ENCODE peak calls at places on chromosome 12, in six cellular contexts. One of them, this sample, is unnamed.

GRCh38 chr12:98698603-98699463 is 53.7 kb downstream of the APAF1 start:
- DNase-seq in cardiac muscle cell: peak
- DNase-seq in bronchial epithelial cell: peak
- DNase-seq in OCI-LY7: peak
- DNase-seq in mucosa of descending colon: peak
- DNase-seq in AG09309: peak
- DNase-seq in this sample: peak

GRCh38 chr12:105982022-105982421 is 156.7 kb downstream of the NUAK1 start:
- DNase-seq in mucosa of descending colon: no peak
- DNase-seq in bronchial epithelial cell: no peak
- DNase-seq in AG09309: no peak
- DNase-seq in OCI-LY7: no peak
- DNase-seq in cardiac muscle cell: peak
- DNase-seq in this sample: no peak

GRCh38 chr12:272942-273906 is 10.6 kb upstream of the SLC6A13 start:
- DNase-seq in cardiac muscle cell: no peak
- DNase-seq in mucosa of descending colon: no peak
- DNase-seq in AG09309: no peak
- DNase-seq in OCI-LY7: no peak
- DNase-seq in bronchial epithelial cell: peak
- DNase-seq in this sample: peak

GRCh38 chr12:105761075-105761474 is 377.7 kb downstream of the NUAK1 start:
- DNase-seq in bronchial epithelial cell: no peak
- DNase-seq in OCI-LY7: no peak
- DNase-seq in AG09309: no peak
- DNase-seq in mucosa of descending colon: no peak
- DNase-seq in cardiac muscle cell: no peak
- DNase-seq in this sample: no peak

GRCh38 chr12:102439391-102440108 is 40.8 kb downstream of the IGF1 start:
- DNase-seq in mucosa of descending colon: no peak
- DNase-seq in bronchial epithelial cell: no peak
- DNase-seq in OCI-LY7: no peak
- DNase-seq in cardiac muscle cell: no peak
- DNase-seq in AG09309: no peak
- DNase-seq in this sample: no peak

GRCh38 chr12:120224304-120225199 is 23.6 kb upstream of the RPLP0 start:
- DNase-seq in bronchial epithelial cell: no peak
- DNase-seq in OCI-LY7: no peak
- DNase-seq in mucosa of descending colon: peak
- DNase-seq in AG09309: no peak
- DNase-seq in cardiac muscle cell: no peak
- DNase-seq in this sample: peak

GRCh38 chr12:96425321-96425720 is 25.1 kb upstream of the CDK17 start:
- DNase-seq in OCI-LY7: no peak
- DNase-seq in mucosa of descending colon: no peak
- DNase-seq in cardiac muscle cell: no peak
- DNase-seq in AG09309: peak
- DNase-seq in bronchial epithelial cell: peak
- DNase-seq in this sample: peak

GRCh38 chr12:63857771-63858670 is 13.5 kb downstream of the SRGAP1 start:
- DNase-seq in mucosa of descending colon: no peak
- DNase-seq in cardiac muscle cell: no peak
- DNase-seq in AG09309: peak
- DNase-seq in bronchial epithelial cell: no peak
- DNase-seq in OCI-LY7: no peak
- DNase-seq in this sample: no peak

GRCh38 chr12:53174881-53175491 is 5.5 kb upstream of the ZNF740 start:
- DNase-seq in cardiac muscle cell: peak
- DNase-seq in bronchial epithelial cell: peak
- DNase-seq in OCI-LY7: peak
- DNase-seq in mucosa of descending colon: no peak
- DNase-seq in AG09309: no peak
- DNase-seq in this sample: peak

GRCh38 chr12:82912406-82912805 is 225.7 kb downstream of the TMTC2 start:
- DNase-seq in bronchial epithelial cell: peak
- DNase-seq in cardiac muscle cell: no peak
- DNase-seq in mucosa of descending colon: no peak
- DNase-seq in AG09309: no peak
- DNase-seq in OCI-LY7: no peak
- DNase-seq in this sample: peak

GRCh38 chr12:111785651-111786050 is 18.9 kb downstream of the ALDH2 start:
- DNase-seq in bronchial epithelial cell: no peak
- DNase-seq in AG09309: peak
- DNase-seq in mucosa of descending colon: no peak
- DNase-seq in cardiac muscle cell: no peak
- DNase-seq in OCI-LY7: no peak
- DNase-seq in this sample: no peak

GRCh38 chr12:13503094-13503835 is 306.7 kb downstream of the EMP1 start:
- DNase-seq in OCI-LY7: no peak
- DNase-seq in AG09309: no peak
- DNase-seq in mucosa of descending colon: no peak
- DNase-seq in bronchial epithelial cell: peak
- DNase-seq in cardiac muscle cell: no peak
- DNase-seq in this sample: no peak

GRCh38 chr12:130705174-130705880 is 10.8 kb downstream of the RIMBP2 start:
- DNase-seq in cardiac muscle cell: no peak
- DNase-seq in bronchial epithelial cell: no peak
- DNase-seq in AG09309: no peak
- DNase-seq in mucosa of descending colon: no peak
- DNase-seq in OCI-LY7: no peak
- DNase-seq in this sample: no peak

GRCh38 chr12:70719672-70720420 is 82.6 kb upstream of the PTPRB start:
- DNase-seq in cardiac muscle cell: peak
- DNase-seq in AG09309: no peak
- DNase-seq in bronchial epithelial cell: peak
- DNase-seq in mucosa of descending colon: peak
- DNase-seq in OCI-LY7: peak
- DNase-seq in this sample: peak

GRCh38 chr12:108856428-108857157 is 790 bp downstream of the SSH1 start:
- DNase-seq in bronchial epithelial cell: peak
- DNase-seq in AG09309: peak
- DNase-seq in cardiac muscle cell: peak
- DNase-seq in mucosa of descending colon: peak
- DNase-seq in OCI-LY7: peak
- DNase-seq in this sample: peak

GRCh38 chr12:130938186-130938585 is 15.5 kb upstream of the ADGRD1 start:
- DNase-seq in OCI-LY7: no peak
- DNase-seq in bronchial epithelial cell: no peak
- DNase-seq in cardiac muscle cell: no peak
- DNase-seq in mucosa of descending colon: no peak
- DNase-seq in AG09309: no peak
- DNase-seq in this sample: no peak

GRCh38 chr12:106461730-106462129 is 104.2 kb downstream of the POLR3B start:
- DNase-seq in mucosa of descending colon: no peak
- DNase-seq in bronchial epithelial cell: no peak
- DNase-seq in OCI-LY7: no peak
- DNase-seq in cardiac muscle cell: peak
- DNase-seq in AG09309: no peak
- DNase-seq in this sample: no peak

GRCh38 chr12:81644503-81644902 is 114.6 kb downstream of the PPFIA2 start:
- DNase-seq in cardiac muscle cell: peak
- DNase-seq in OCI-LY7: peak
- DNase-seq in mucosa of descending colon: peak
- DNase-seq in AG09309: no peak
- DNase-seq in bronchial epithelial cell: peak
- DNase-seq in this sample: peak

GRCh38 chr12:68358532-68359485 is 26.6 kb upstream of the MDM1 start:
- DNase-seq in cardiac muscle cell: peak
- DNase-seq in mucosa of descending colon: peak
- DNase-seq in AG09309: peak
- DNase-seq in bronchial epithelial cell: peak
- DNase-seq in OCI-LY7: peak
- DNase-seq in this sample: peak

GRCh38 chr12:120416490-120417216 is 21.3 kb upstream of the COX6A1 start:
- DNase-seq in mucosa of descending colon: no peak
- DNase-seq in AG09309: no peak
- DNase-seq in bronchial epithelial cell: no peak
- DNase-seq in cardiac muscle cell: no peak
- DNase-seq in OCI-LY7: no peak
- DNase-seq in this sample: no peak

GRCh38 chr12:1488908-1489381 is 105.4 kb downstream of the FBXL14 start:
- DNase-seq in bronchial epithelial cell: no peak
- DNase-seq in AG09309: no peak
- DNase-seq in cardiac muscle cell: no peak
- DNase-seq in OCI-LY7: no peak
- DNase-seq in mucosa of descending colon: no peak
- DNase-seq in this sample: peak

GRCh38 chr12:52060498-52061177 is 9.1 kb upstream of the ATG101 start:
- DNase-seq in mucosa of descending colon: no peak
- DNase-seq in AG09309: no peak
- DNase-seq in bronchial epithelial cell: no peak
- DNase-seq in cardiac muscle cell: no peak
- DNase-seq in OCI-LY7: no peak
- DNase-seq in this sample: no peak

GRCh38 chr12:117459229-117459628 is 97.8 kb upstream of the NOS1 start:
- DNase-seq in cardiac muscle cell: no peak
- DNase-seq in bronchial epithelial cell: no peak
- DNase-seq in OCI-LY7: no peak
- DNase-seq in mucosa of descending colon: no peak
- DNase-seq in AG09309: no peak
- DNase-seq in this sample: no peak

GRCh38 chr12:124684971-124685688 is 117.7 kb upstream of the NCOR2 start:
- DNase-seq in mucosa of descending colon: no peak
- DNase-seq in cardiac muscle cell: no peak
- DNase-seq in OCI-LY7: no peak
- DNase-seq in AG09309: no peak
- DNase-seq in bronchial epithelial cell: peak
- DNase-seq in this sample: peak

GRCh38 chr12:47082283-47082962 is 2.7 kb upstream of the AMIGO2 start:
- DNase-seq in bronchial epithelial cell: no peak
- DNase-seq in AG09309: no peak
- DNase-seq in cardiac muscle cell: no peak
- DNase-seq in mucosa of descending colon: no peak
- DNase-seq in OCI-LY7: no peak
- DNase-seq in this sample: no peak
- H3K4me3 ChIP-seq in bronchial epithelial cell: no peak
- H3K4me3 ChIP-seq in AG09309: no peak
- H3K4me3 ChIP-seq in cardiac muscle cell: no peak
- H3K4me3 ChIP-seq in mucosa of descending colon: no peak
- H3K4me3 ChIP-seq in OCI-LY7: no peak
- H3K4me3 ChIP-seq in this sample: no peak

DNA sequence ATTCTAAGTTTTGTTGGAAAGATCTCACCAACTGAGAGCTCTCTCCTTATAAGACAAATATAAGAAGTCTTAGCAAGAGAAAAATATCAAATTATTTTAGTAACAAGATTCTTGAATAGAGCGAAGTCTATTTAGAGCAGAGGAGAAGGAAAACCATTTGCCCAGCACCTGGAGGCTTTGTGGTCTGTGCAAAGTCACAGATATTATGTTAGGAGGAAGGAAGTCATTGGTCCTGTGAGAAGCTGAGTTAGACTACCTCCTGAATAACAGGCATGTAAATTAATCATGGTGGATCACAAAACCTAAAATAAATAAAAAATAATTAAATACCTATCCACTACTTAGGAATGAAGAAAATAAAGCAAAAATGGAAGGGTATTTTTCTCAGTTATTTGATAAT is 38.4 kb upstream of the ATXN7L3B start:
- DNase-seq in cardiac muscle cell: no peak
- DNase-seq in OCI-LY7: no peak
- DNase-seq in AG09309: no peak
- DNase-seq in bronchial epithelial cell: no peak
- DNase-seq in mucosa of descending colon: no peak
- DNase-seq in this sample: no peak
- H3K4me3 ChIP-seq in cardiac muscle cell: no peak
- H3K4me3 ChIP-seq in OCI-LY7: no peak
- H3K4me3 ChIP-seq in AG09309: no peak
- H3K4me3 ChIP-seq in bronchial epithelial cell: no peak
- H3K4me3 ChIP-seq in mucosa of descending colon: no peak
- H3K4me3 ChIP-seq in this sample: no peak

GRCh38 chr12:22046968-22047390 is 961 bp downstream of the CMAS start:
- DNase-seq in cardiac muscle cell: no peak
- DNase-seq in bronchial epithelial cell: peak
- DNase-seq in OCI-LY7: no peak
- DNase-seq in mucosa of descending colon: no peak
- DNase-seq in AG09309: no peak
- DNase-seq in this sample: no peak
- H3K4me3 ChIP-seq in cardiac muscle cell: peak
- H3K4me3 ChIP-seq in bronchial epithelial cell: peak
- H3K4me3 ChIP-seq in OCI-LY7: peak
- H3K4me3 ChIP-seq in mucosa of descending colon: peak
- H3K4me3 ChIP-seq in AG09309: peak
- H3K4me3 ChIP-seq in this sample: peak

DNA sequence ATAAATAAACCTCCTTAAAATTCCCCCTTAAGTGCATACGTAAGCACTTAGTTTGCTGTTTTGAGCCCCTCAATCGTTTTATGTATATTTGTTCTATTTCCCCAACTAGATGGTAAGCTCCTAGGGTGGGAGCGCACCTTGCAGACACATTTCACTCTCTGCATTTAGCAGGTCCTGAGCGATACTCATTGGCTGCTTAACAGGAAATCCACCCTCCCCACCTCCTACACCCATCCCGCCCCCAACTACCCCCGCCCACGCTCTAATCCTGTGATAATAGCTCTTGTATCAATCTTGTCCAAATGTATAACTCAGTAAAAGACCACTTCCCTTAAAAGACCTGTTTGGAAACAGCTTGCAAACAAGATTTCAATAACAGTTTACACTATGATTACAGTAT is 8.2 kb downstream of the LPAR5 start:
- DNase-seq in bronchial epithelial cell: no peak
- DNase-seq in cardiac muscle cell: no peak
- DNase-seq in mucosa of descending colon: no peak
- DNase-seq in OCI-LY7: peak
- DNase-seq in AG09309: no peak
- DNase-seq in this sample: no peak
- H3K4me3 ChIP-seq in bronchial epithelial cell: no peak
- H3K4me3 ChIP-seq in cardiac muscle cell: no peak
- H3K4me3 ChIP-seq in mucosa of descending colon: no peak
- H3K4me3 ChIP-seq in OCI-LY7: peak
- H3K4me3 ChIP-seq in AG09309: no peak
- H3K4me3 ChIP-seq in this sample: no peak